ENCODE peak calls at places on chromosomes 5 and 9, in ten cellular contexts. K is nucleus accumbens; N is HEK293T; V is stimulated activated CD4-positive, alpha-beta T cell treated with anti-CD3 and anti-CD28 coated beads, Interleukin-15, amount 100 ng/mL, for 1 hour; P is GM10248; A is pancreas; Q is activated CD4-positive, alpha-beta memory T cell treated with anti-CD3 and anti-CD28 coated beads for 36 hours; C is retina; L is ACHN; B is T-helper 2 cell. T is an unnamed sample.

GRCh38 chr5:9898319-9898718 is 268.2 kb upstream of the TAS2R1 start:
- DNase-seq in B (no peak), K (no peak), A (no peak), P (no peak), V (no peak), Q (no peak), C (peak), L (peak), N (no peak), T (peak)

GRCh38 chr9:70110194-70111041 is 66.8 kb downstream of the MAMDC2 start:
- DNase-seq in A (no peak), K (no peak), N (no peak), C (peak), P (no peak), B (no peak), L (peak), Q (no peak), V (no peak), T (peak)

GRCh38 chr5:128084228-128085167 is 932 bp downstream of the SLC12A2 start:
- DNase-seq in C (peak), K (no peak), B (peak), N (peak), P (peak), V (peak), Q (peak), A (peak), L (peak), T (peak)

GRCh38 chr9:113548221-113549041 is 84.9 kb downstream of the RGS3 start:
- DNase-seq in P (no peak), Q (peak), B (peak), V (no peak), C (peak), L (no peak), N (no peak), A (peak), K (no peak), T (no peak)

GRCh38 chr5:10635257-10635860 is 71.5 kb downstream of the ANKRD33B start:
- DNase-seq in L (peak), A (no peak), Q (peak), K (no peak), P (peak), B (peak), V (peak), N (no peak), C (no peak), T (no peak)

GRCh38 chr5:146744358-146744757 is 134.2 kb downstream of the PPP2R2B start:
- DNase-seq in V (no peak), Q (no peak), C (peak), B (no peak), L (no peak), K (no peak), N (no peak), P (no peak), A (no peak), T (no peak)

GRCh38 chr9:4315582-4316215 is 15.8 kb upstream of the GLIS3 start:
- DNase-seq in V (peak), B (peak), C (peak), Q (peak), A (peak), K (no peak), L (peak), P (peak), N (peak), T (peak)

GRCh38 chr5:32842798-32843531 is 131.8 kb downstream of the NPR3 start:
- DNase-seq in Q (no peak), N (no peak), P (no peak), V (no peak), A (no peak), B (peak), K (no peak), L (no peak), C (no peak), T (no peak)

GRCh38 chr9:99389087-99390033 is 167.3 kb downstream of the SEC61B start:
- DNase-seq in V (no peak), L (no peak), Q (no peak), P (no peak), A (no peak), K (no peak), N (no peak), B (no peak), C (no peak), T (no peak)

GRCh38 chr5:90802695-90803317 is 244.2 kb downstream of the ADGRV1 start:
- DNase-seq in L (peak), K (no peak), V (no peak), A (no peak), B (peak), N (peak), C (peak), Q (no peak), P (peak), T (peak)

GRCh38 chr9:126534431-126535186 is 79.1 kb upstream of the LMX1B start:
- DNase-seq in B (no peak), Q (no peak), P (no peak), L (no peak), C (peak), K (no peak), A (peak), N (no peak), V (no peak), T (no peak)

GRCh38 chr5:142716963-142717362 is 31.1 kb upstream of the FGF1 start:
- DNase-seq in V (no peak), P (peak), N (peak), Q (peak), A (no peak), K (peak), C (peak), L (peak), B (peak), T (peak)

GRCh38 chr9:120477534-120478001 is 102.4 kb downstream of the CDK5RAP2 start:
- DNase-seq in L (peak), K (no peak), N (peak), A (peak), B (peak), Q (peak), C (peak), V (no peak), P (peak), T (peak)

GRCh38 chr5:76114192-76114795 is 31.1 kb downstream of the SV2C start:
- DNase-seq in L (no peak), N (no peak), P (no peak), V (no peak), A (no peak), B (no peak), K (no peak), C (peak), Q (no peak), T (no peak)

GRCh38 chr9:95764920-95765319 is 110.6 kb upstream of the ERCC6L2 start:
- DNase-seq in B (no peak), K (no peak), A (no peak), C (no peak), P (no peak), Q (no peak), N (peak), L (no peak), V (no peak), T (peak)

GRCh38 chr5:50767588-50767987 is 101.2 kb downstream of the PARP8 start:
- DNase-seq in N (no peak), P (no peak), K (no peak), Q (no peak), L (no peak), V (no peak), B (peak), C (no peak), A (no peak), T (no peak)

GRCh38 chr5:19855453-19855852 is 132.5 kb downstream of the CDH18 start:
- DNase-seq in A (no peak), C (no peak), K (no peak), V (no peak), L (no peak), P (no peak), Q (no peak), N (no peak), B (no peak), T (peak)

GRCh38 chr5:1172670-1173404 is 28.6 kb upstream of the SLC6A19 start:
- DNase-seq in P (no peak), N (no peak), A (no peak), Q (peak), K (no peak), C (no peak), B (peak), L (no peak), V (no peak), T (no peak)

GRCh38 chr5:59790399-59791130 is 103.0 kb downstream of the PDE4D start:
- DNase-seq in Q (no peak), C (no peak), L (peak), K (no peak), A (no peak), V (no peak), P (peak), B (peak), N (no peak), T (no peak)

GRCh38 chr5:141477815-141478214 is 2.0 kb downstream of the PCDHGC3 start:
- DNase-seq in V (no peak), C (peak), P (peak), A (no peak), Q (no peak), N (no peak), L (no peak), B (no peak), K (no peak), T (no peak)

GRCh38 chr5:33281507-33281906 is 159.3 kb upstream of the TARS1 start:
- DNase-seq in Q (no peak), L (no peak), B (no peak), V (no peak), K (no peak), P (no peak), N (no peak), A (no peak), C (no peak), T (no peak)

GRCh38 chr5:56307714-56308346 is 74.7 kb upstream of the ANKRD55 start:
- DNase-seq in A (no peak), Q (no peak), N (no peak), P (no peak), V (no peak), L (no peak), C (no peak), B (no peak), K (no peak), T (no peak)

GRCh38 chr5:73447234-73448071 is 1.1 kb downstream of the FOXD1 start:
- DNase-seq in C (peak), V (no peak), N (peak), B (peak), P (no peak), A (peak), K (no peak), L (peak), Q (peak), T (peak)

GRCh38 chr9:26687421-26687820 is 205.2 kb downstream of the CAAP1 start:
- DNase-seq in P (no peak), L (no peak), V (no peak), C (no peak), A (no peak), Q (no peak), B (no peak), N (no peak), K (no peak), T (no peak)

GRCh38 chr5:96214442-96215197 is 218.4 kb downstream of the PCSK1 start:
- DNase-seq in V (no peak), C (no peak), K (no peak), Q (no peak), B (no peak), L (peak), N (no peak), A (no peak), P (no peak), T (peak)

GRCh38 chr9:33161011-33161588 is 6.0 kb downstream of the B4GALT1 start:
- DNase-seq in C (no peak), B (peak), V (no peak), Q (peak), L (peak), N (no peak), P (no peak), K (no peak), A (no peak), T (peak)

GRCh38 chr5:116563909-116564308 is 10.7 kb downstream of the SEMA6A start:
- DNase-seq in L (no peak), A (no peak), C (peak), K (no peak), P (no peak), B (no peak), V (no peak), N (no peak), Q (no peak), T (no peak)

GRCh38 chr5:115461506-115462290 is 82.9 kb downstream of the FEM1C start:
- DNase-seq in P (no peak), V (no peak), K (no peak), C (no peak), B (peak), N (no peak), L (peak), A (no peak), Q (peak), T (peak)

GRCh38 chr5:91162534-91163381 is 220.4 kb downstream of the ARRDC3 start:
- DNase-seq in P (peak), K (no peak), V (no peak), Q (peak), B (peak), L (peak), A (no peak), N (no peak), C (no peak), T (peak)

GRCh38 chr5:96821260-96821916 is 13.6 kb upstream of the ERAP1 start:
- DNase-seq in C (no peak), L (peak), V (no peak), A (no peak), B (no peak), N (no peak), K (no peak), Q (no peak), P (no peak), T (no peak)

GRCh38 chr9:112179816-112180215 is 4.7 kb upstream of the SUSD1 start:
- DNase-seq in Q (no peak), N (no peak), B (no peak), A (no peak), V (no peak), L (no peak), C (no peak), P (no peak), K (no peak), T (no peak)

GRCh38 chr9:112586600-112587155 is 100.1 kb downstream of the KIAA1958 start:
- DNase-seq in L (no peak), Q (no peak), A (no peak), B (no peak), P (no peak), V (no peak), K (no peak), N (no peak), C (no peak), T (peak)

GRCh38 chr5:73205309-73205708 is 32.3 kb downstream of the TMEM174 start:
- DNase-seq in K (no peak), L (no peak), B (no peak), N (no peak), Q (no peak), P (no peak), V (no peak), A (no peak), C (no peak), T (peak)

T was measured in DMS53.